ENCODE peak calls at places on chromosomes 1 and 21, in nine cellular contexts. S is fibroblast of the aortic adventitia, G is foreskin fibroblast, K is IMR-90, P is heart left ventricle, C is upper lobe of right lung, I is GM23338, L is AG10803, E is left ventricle myocardium inferior. U is an unnamed sample.

GRCh38 chr1:44941424-44942324 is 44.7 kb downstream of the EIF2B3 start:
- DNase-seq in K (no peak), I (no peak), C (no peak), S (no peak), P (no peak), G (no peak), L (no peak), E (no peak), U (no peak)

GRCh38 chr1:941588-942383 is 17.3 kb downstream of the NOC2L start:
- DNase-seq in G (peak; percentile 57), E (peak; percentile 73), I (peak; percentile 74), L (peak; percentile 49), K (peak; percentile 51), P (peak; percentile 72), C (peak; percentile 77), S (peak; percentile 46), U (peak; percentile 67)

GRCh38 chr1:44501022-44501910 is 96.2 kb downstream of the RNF220 start:
- DNase-seq in K (no peak), I (peak; percentile 78), P (no peak), S (peak; percentile 11), E (no peak), C (no peak), G (no peak), L (no peak), U (no peak)

GRCh38 chr1:227883641-227884301 is 64.0 kb downstream of the WNT9A start:
- DNase-seq in I (no peak), S (no peak), G (no peak), P (no peak), L (no peak), C (peak; percentile 62), E (no peak), K (no peak), U (no peak)

GRCh38 chr1:201226859-201227488 is 36.4 kb downstream of the IGFN1 start:
- DNase-seq in I (no peak), G (no peak), S (no peak), P (no peak), C (peak; percentile 16), L (no peak), K (no peak), E (no peak), U (no peak)

GRCh38 chr1:99919221-99919620 is 50.6 kb upstream of the SLC35A3 start:
- DNase-seq in G (no peak), L (peak; percentile 8), I (no peak), E (no peak), C (no peak), K (no peak), P (no peak), S (peak; percentile 3), U (peak; percentile 70)

GRCh38 chr1:171913385-171913784 is 72.1 kb downstream of the DNM3 start:
- DNase-seq in G (peak; percentile 38), L (peak; percentile 22), K (no peak), I (no peak), E (no peak), P (peak; percentile 50), S (peak; percentile 52), C (no peak), U (peak; percentile 57)

GRCh38 chr21:38171723-38172344 is 85.0 kb upstream of the KCNJ15 start:
- DNase-seq in P (no peak), S (peak; percentile 14), L (peak; percentile 67), C (no peak), G (peak; percentile 73), I (peak; percentile 78), K (peak; percentile 45), E (no peak), U (peak; percentile 41)

GRCh38 chr1:27563407-27564263 is 40.3 kb downstream of the AHDC1 start:
- DNase-seq in G (no peak), P (peak; percentile 76), L (peak; percentile 54), I (no peak), E (peak; percentile 73), S (peak; percentile 57), K (peak; percentile 46), C (peak; percentile 80), U (peak; percentile 46)

GRCh38 chr1:17352419-17352909 is 19.5 kb upstream of the PADI6 start:
- DNase-seq in L (no peak), E (no peak), G (no peak), I (no peak), K (no peak), S (no peak), C (no peak), P (no peak), U (no peak)

GRCh38 chr1:185450123-185450788 is 133.2 kb upstream of the IVNS1ABP start:
- DNase-seq in S (no peak), E (no peak), P (no peak), I (no peak), C (no peak), K (no peak), G (no peak), L (no peak), U (no peak)

GRCh38 chr1:185448591-185449186 is 131.6 kb upstream of the IVNS1ABP start:
- DNase-seq in E (no peak), I (no peak), S (no peak), G (no peak), C (no peak), K (peak; percentile 51), P (no peak), L (peak; percentile 8), U (peak; percentile 7)

GRCh38 chr1:185453496-185454192 is 136.6 kb upstream of the IVNS1ABP start:
- DNase-seq in G (peak; percentile 45), S (peak; percentile 54), E (no peak), P (no peak), C (no peak), L (peak; percentile 92), K (peak; percentile 92), I (no peak), U (peak; percentile 17)

GRCh38 chr1:185449378-185450101 is 132.5 kb upstream of the IVNS1ABP start:
- DNase-seq in I (no peak), G (no peak), S (no peak), K (no peak), C (no peak), E (no peak), P (no peak), L (no peak), U (no peak)

DNA sequence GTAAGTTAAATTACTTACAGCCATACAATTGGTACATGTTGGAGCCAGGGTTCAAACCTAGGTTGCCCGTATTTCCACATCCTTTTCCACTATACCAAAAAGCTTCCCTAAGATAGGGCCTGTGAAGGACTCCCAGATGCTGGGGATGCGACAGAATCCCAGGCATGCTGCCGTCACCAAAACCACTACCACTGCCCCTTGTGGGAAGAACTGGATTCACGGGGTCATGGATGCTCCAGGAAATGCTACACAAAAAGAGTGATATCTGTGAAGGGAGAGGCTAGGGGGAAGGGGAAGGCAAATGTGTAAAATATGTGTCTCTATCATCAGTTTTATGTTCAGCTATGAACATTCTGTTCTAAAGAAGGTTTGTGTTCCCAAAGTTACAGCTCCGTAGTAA is 133.9 kb upstream of the IVNS1ABP start:
- DNase-seq in E (no peak), I (peak; percentile 47), G (no peak), S (no peak), C (no peak), P (no peak), K (no peak), L (no peak), U (no peak)
- TF ChIP-seq CTCF in E (no peak), I (peak; percentile 33), G (no peak), S (no peak), C (no peak), P (no peak), K (no peak), L (no peak), U (no peak)

DNA sequence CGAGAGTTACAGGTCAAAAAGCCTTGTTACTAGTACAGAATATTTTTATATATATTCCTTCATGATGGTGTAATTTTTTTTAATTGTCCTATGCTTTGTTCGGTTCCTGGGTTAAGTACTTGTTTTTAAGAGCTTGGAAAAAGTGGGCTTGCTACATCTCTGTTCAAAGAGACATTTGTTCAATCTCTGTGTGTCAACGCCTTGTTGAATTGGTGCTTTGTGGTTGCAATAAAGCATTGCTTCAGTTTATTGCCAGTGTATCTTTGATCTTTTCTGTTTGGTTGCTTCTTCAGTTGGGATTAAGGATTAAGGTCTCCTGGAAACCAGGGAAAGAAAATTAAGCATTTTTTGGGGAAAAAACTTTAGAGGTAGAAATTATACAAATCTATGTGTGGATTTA is 47.7 kb upstream of the DNASE2B start:
- DNase-seq in E (no peak), I (no peak), C (no peak), P (no peak), L (no peak), G (no peak), K (no peak), S (no peak), U (no peak)
- H3K4me3 ChIP-seq in E (no peak overlapping the region), I (no peak overlapping the region), C (no peak overlapping the region), P (no peak overlapping the region), L (no peak overlapping the region), G (no peak overlapping the region), K (no peak overlapping the region), S (no peak overlapping the region), U (no peak overlapping the region)

DNA sequence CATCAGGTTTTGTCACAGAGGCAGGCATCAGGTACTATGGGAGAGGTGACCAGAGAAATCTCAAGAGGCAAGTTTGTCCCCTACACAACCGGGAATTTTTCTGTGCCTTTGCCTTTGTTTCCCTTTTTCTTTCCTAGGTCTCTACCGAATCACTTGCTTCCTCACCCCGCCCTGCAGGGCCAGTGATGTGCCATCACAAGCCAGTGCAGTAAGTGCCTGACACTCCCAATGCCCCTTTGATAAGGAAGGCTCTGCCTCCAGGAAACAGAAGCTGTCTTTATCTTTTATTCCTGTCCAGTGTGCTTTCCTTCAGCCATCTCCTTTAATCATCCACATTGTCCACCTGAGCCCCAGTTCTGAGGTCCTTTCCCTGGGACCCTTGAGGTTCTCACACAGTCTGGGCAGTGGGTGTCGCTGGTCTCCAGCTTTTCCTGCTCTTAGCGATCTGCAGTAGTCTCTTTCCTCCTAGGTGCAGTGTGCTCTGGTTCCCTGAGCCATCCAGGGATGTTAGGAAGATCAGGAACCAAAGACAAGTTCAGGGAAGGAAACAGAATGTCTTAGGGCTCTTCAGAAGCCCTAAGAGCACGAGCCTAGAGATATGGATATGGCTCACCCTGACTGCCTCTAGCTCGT is 36.6 kb downstream of the GJA5 start:
- DNase-seq in K (no peak), C (peak; percentile 72), L (peak; percentile 16), E (peak; percentile 34), P (peak; percentile 38), I (peak; percentile 91), G (no peak), S (peak; percentile 49), U (peak; percentile 81)
- TF ChIP-seq CTCF in K (no peak), C (peak; percentile 64), L (peak; percentile 49), E (peak; percentile 79), P (peak; percentile 73), I (peak; percentile 93), G (peak; percentile 32), S (peak; percentile 58), U (peak; percentile 87)

DNA sequence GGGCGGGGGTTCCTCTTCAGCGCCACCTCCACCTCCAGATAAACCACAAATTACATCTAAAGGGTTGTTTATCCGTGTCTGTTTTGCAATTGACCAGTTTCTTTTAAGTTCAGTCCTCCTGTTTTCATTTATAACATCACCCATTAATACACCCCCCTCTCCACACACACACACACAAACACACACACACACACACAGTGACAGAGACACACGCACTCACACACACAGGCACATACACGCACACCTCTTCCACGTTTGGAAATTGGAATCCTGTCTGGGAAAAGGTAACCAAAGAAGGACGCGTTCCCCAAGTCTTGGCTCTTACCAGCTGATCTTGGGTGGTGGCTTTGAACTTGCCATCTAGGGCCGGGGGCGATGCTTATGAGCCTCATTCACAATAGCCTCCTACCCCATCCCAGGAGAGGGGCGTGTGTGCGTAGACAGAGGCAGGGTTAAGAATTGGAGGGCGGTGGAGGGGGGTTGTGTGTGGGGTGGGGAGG is 442 bp upstream of the CSMD2 start:
- DNase-seq in S (peak; percentile 25), C (no peak), K (no peak), L (peak; percentile 36), E (no peak), P (no peak), G (no peak), I (peak; percentile 71), U (no peak)
- H3K4me3 ChIP-seq in S (peak overlapping the region; percentile 71), C (peak overlapping the region; percentile 40), K (no peak overlapping the region), L (peak overlapping the region; percentile 76), E (peak overlapping the region; percentile 60), P (peak overlapping the region; percentile 56), G (peak overlapping the region; percentile 81), I (peak overlapping the region; percentile 91), U (no peak overlapping the region)